ENCODE peak calls at places on chromosomes 7 and 10, in four cellular contexts. H is endodermal cell, C is cardiac fibroblast, B is stomach. G is an unnamed sample.

GRCh38 chr7:150375662-150376521 is 3.2 kb upstream of the ZNF775 start:
- DNase-seq in B (no peak), C (no peak), H (no peak), G (no peak)

GRCh38 chr10:77844713-77845454 is 81.7 kb downstream of the DLG5 start:
- DNase-seq in H (no peak), B (no peak), C (peak; percentile 87), G (no peak)

GRCh38 chr10:127043312-127043711 is 138.1 kb downstream of the DOCK1 start:
- DNase-seq in B (no peak), H (no peak), C (no peak), G (no peak)

GRCh38 chr7:134699871-134700270 is 53.2 kb downstream of the BPGM start:
- DNase-seq in B (no peak), H (no peak), C (no peak), G (no peak)

GRCh38 chr7:158432369-158433270 is 155.0 kb downstream of the PTPRN2 start:
- DNase-seq in C (peak; percentile 64), H (peak; percentile 38), B (peak; percentile 86), G (no peak)

GRCh38 chr10:126094537-126094936 is 198.2 kb downstream of the FANK1 start:
- DNase-seq in C (no peak), B (no peak), H (no peak), G (no peak)

GRCh38 chr10:93465806-93466675 is 16.1 kb downstream of the MYOF start:
- DNase-seq in B (peak; percentile 89), H (no peak), C (peak; percentile 97), G (no peak)

GRCh38 chr7:118420888-118421287 is 196.4 kb downstream of the ANKRD7 start:
- DNase-seq in C (no peak), H (no peak), B (no peak), G (no peak)

GRCh38 chr10:47104101-47104707 is 193.0 kb downstream of the PTPN20 start:
- DNase-seq in H (peak; percentile 12), C (peak; percentile 75), B (no peak), G (no peak)

GRCh38 chr7:80244206-80244956 is 109.8 kb downstream of the GNAI1 start:
- DNase-seq in H (no peak), C (peak; percentile 65), B (no peak), G (no peak)

GRCh38 chr7:87202208-87202607 is 17.3 kb downstream of the TMEM243 start:
- DNase-seq in H (no peak), C (no peak), B (no peak), G (no peak)

GRCh38 chr7:44256459-44256858 is 55.7 kb downstream of the YKT6 start:
- DNase-seq in H (no peak), B (no peak), C (no peak), G (no peak)

GRCh38 chr10:32072025-32072787 is 16.0 kb upstream of the KIF5B start:
- DNase-seq in H (peak; percentile 70), C (no peak), B (no peak), G (no peak)

GRCh38 chr10:12720217-12720981 is 281.1 kb downstream of the CCDC3 start:
- DNase-seq in B (peak; percentile 97), H (peak; percentile 64), C (peak; percentile 84), G (no peak)

GRCh38 chr10:69911571-69912528 is 110.1 kb downstream of the COL13A1 start:
- DNase-seq in B (peak; percentile 55), C (peak; percentile 26), H (no peak), G (no peak)

GRCh38 chr7:26188291-26188999 is 12.1 kb downstream of the HNRNPA2B1 start:
- DNase-seq in H (peak; percentile 65), B (no peak), C (no peak), G (no peak)

GRCh38 chr7:94848531-94848930 is 58.9 kb upstream of the PPP1R9A start:
- DNase-seq in B (no peak), C (peak; percentile 9), H (no peak), G (no peak)

GRCh38 chr7:31443457-31443856 is 70.4 kb upstream of the ITPRID1 start:
- DNase-seq in B (no peak), C (peak; percentile 53), H (peak; percentile 70), G (no peak)

GRCh38 chr10:24360286-24361127 is 151.6 kb downstream of the KIAA1217 start:
- DNase-seq in C (peak; percentile 88), H (peak; percentile 88), B (peak; percentile 80), G (no peak)

GRCh38 chr10:86203162-86203905 is 163.3 kb downstream of the GRID1 start:
- DNase-seq in H (peak; percentile 91), B (no peak), C (peak; percentile 1), G (peak; percentile 24)

GRCh38 chr7:76246804-76247389 is 45.2 kb downstream of the SRRM3 start:
- DNase-seq in H (no peak), B (no peak), C (no peak), G (no peak)

GRCh38 chr7:41280491-41280890 is 422.4 kb downstream of the INHBA start:
- DNase-seq in H (no peak), B (no peak), C (no peak), G (no peak)

GRCh38 chr7:116632349-116632748 is 39.6 kb upstream of the MET start:
- DNase-seq in B (no peak), H (no peak), C (no peak), G (no peak)

GRCh38 chr10:72692897-72693598 is 1.1 kb downstream of the MCU start:
- DNase-seq in H (no peak), C (no peak), B (no peak), G (no peak)

GRCh38 chr7:23679898-23680416 is at the start of gene FAM221A:
- DNase-seq in C (peak; percentile 72), B (peak; percentile 93), H (peak; percentile 97), G (peak; percentile 82)

GRCh38 chr10:55820071-55820470 is 541.0 kb downstream of the ZWINT start:
- DNase-seq in B (no peak), H (peak; percentile 61), C (no peak), G (no peak)

DNA sequence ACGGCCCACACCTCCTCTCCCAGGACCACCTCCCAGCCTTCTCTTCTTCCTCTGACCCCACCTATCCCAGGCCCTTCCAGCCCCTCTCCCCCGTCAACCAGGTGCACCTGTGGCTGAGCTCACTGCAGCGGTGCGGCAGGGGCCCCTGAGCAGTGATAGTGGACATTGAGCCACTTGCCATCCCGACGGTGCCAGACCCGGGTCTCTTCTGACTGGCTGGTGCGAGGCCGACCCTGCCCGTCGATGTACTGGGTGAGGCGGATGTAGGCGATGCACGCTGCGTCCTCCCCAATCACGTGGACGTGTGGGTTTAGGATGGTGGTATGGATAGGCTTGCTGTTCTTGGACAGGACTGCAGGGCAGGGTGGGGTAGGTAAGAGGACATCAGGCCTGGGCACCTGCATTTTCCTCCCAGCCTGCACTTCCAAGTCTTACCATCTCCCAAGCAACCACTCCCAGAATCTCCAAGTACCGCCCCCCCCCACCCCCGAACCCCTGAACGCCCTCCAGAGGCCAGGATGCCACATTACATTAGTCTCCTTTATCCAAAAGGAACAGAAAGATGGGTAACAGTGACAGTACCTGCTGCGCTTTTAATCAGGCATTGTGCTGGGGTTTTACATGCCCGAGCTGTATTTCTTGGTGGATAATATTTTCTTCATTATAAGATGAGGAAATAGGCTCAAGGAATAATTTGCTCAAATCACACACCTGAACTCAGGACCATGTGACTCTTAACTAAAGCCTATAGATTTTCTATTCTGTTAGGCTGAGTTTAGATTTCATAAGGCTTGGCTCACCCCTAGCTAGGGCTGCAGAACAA is 3.7 kb upstream of the NDST2 start:
- DNase-seq in C (peak; percentile 31), B (no peak), H (peak; percentile 90), G (no peak)
- TF ChIP-seq CTCF in C (no peak), B (no peak), H (peak; percentile 68), G (peak; percentile 48)

GRCh38 chr7:90455163-90456030 is 14.0 kb upstream of the PTTG1IP2 start:
- DNase-seq in H (no peak), B (no peak), C (peak; percentile 68), G (no peak)
- TF ChIP-seq CTCF in H (peak; percentile 87), B (peak; percentile 53), C (peak; percentile 63), G (peak; percentile 84)

DNA sequence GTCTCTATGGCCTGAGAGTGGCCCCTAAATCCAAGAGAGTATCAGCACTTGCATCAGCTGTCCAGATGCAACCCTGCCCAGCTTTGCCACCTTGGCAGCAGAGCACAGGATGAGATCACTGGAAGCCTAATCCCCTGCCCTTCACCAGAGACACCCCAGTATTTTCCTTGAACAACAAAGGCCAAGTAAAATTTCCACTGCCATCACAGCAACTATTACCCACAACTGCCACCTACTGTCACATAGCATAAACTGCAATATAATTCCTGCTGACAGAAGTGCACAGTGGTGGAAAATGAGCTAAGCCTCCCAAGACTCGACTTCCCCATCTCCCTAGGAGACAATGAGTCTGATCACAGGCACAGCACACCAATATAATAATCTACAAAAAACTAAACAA is 462.8 kb upstream of the ZWINT start:
- DNase-seq in B (no peak), C (peak; percentile 6), H (no peak), G (no peak)
- TF ChIP-seq CTCF in B (no peak), C (peak; percentile 32), H (peak; percentile 64), G (no peak)

GRCh38 chr10:43685744-43686143 is 37.1 kb upstream of the ZNF32 start:
- DNase-seq in H (no peak), C (no peak), B (peak; percentile 45), G (no peak)

GRCh38 chr10:43684198-43684559 is 35.5 kb upstream of the ZNF32 start:
- DNase-seq in C (no peak), B (no peak), H (no peak), G (no peak)

GRCh38 chr10:43682956-43683355 is 34.3 kb upstream of the ZNF32 start:
- DNase-seq in H (no peak), B (no peak), C (peak; percentile 52), G (no peak)

GRCh38 chr10:43681721-43682120 is 33.0 kb upstream of the ZNF32 start:
- DNase-seq in B (no peak), H (no peak), C (no peak), G (no peak)

GRCh38 chr10:43683451-43684197 is 34.9 kb upstream of the ZNF32 start:
- DNase-seq in C (peak; percentile 38), B (no peak), H (peak; percentile 82), G (no peak)
- TF ChIP-seq CTCF in C (peak; percentile 47), B (peak; percentile 17), H (peak; percentile 83), G (peak; percentile 68)

GRCh38 chr10:60535427-60535826 is 145.8 kb upstream of the ANK3 start:
- DNase-seq in C (no peak), H (no peak), B (no peak), G (no peak)

GRCh38 chr10:60536529-60537114 is 146.9 kb upstream of the ANK3 start:
- DNase-seq in B (no peak), C (peak; percentile 78), H (no peak), G (no peak)

GRCh38 chr10:60534791-60535389 is 145.2 kb upstream of the ANK3 start:
- DNase-seq in C (no peak), B (no peak), H (no peak), G (no peak)

GRCh38 chr10:60531006-60531405 is 141.3 kb upstream of the ANK3 start:
- DNase-seq in C (no peak), H (no peak), B (no peak), G (no peak)

DNA sequence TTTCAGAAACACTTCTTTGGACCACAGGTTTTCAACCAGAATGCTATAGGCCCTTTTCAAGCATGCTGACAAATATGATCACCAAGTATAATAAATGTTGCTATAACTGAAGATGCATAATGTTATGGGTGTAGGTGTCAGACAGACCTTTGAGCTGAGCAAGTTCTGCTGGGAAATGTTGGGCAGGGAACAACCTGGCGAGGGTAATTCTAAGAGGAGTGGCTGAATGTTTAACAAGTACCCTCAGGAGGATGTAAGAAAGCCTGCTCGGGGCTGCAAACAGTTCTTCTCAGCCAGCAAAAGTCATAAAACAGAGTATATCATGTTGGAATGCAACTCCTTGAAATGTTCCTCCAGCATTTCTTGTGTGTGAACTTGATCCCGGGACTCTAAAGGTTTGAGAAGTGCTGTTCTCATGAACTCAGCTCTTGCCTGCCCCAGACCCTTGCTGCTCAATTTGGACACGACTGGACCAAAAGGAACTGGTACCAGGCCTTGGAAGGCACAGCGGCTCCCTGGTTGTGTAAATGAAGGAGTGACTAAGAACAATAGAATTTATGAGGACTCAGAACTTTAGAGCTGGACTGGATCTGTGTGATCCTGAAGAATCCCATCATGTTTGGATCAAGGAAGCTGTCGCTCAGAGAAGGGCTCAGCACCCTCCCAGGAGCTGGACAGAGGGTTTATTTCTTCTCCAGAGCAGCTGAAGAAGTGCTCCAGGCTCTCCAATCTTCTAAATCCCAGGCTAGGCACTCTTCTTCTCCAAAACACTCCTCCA is 143.2 kb upstream of the ANK3 start:
- DNase-seq in C (no peak), B (no peak), H (no peak), G (no peak)
- TF ChIP-seq CTCF in C (no peak), B (no peak), H (no peak), G (no peak)

G was measured in CD14-positive monocyte.